ENCODE peak calls at places on chromosomes 1 and 21, in four cellular contexts. One of them, this sample, is unnamed. For H3K4me1, the result is how much of the 10 kb centered on the place peaks cover.

GRCh38 chr21:45747233-45747766 is 103.8 kb downstream of the PCBP3 start:
- DNase-seq in body of pancreas: no peak
- DNase-seq in A673: no peak
- DNase-seq in heart left ventricle: no peak
- DNase-seq in this sample: no peak

GRCh38 chr1:246497331-246497915 is 9.7 kb downstream of the SMYD3 start:
- DNase-seq in A673: peak
- DNase-seq in heart left ventricle: no peak
- DNase-seq in body of pancreas: no peak
- DNase-seq in this sample: no peak

GRCh38 chr1:154661110-154661509 is 53.1 kb upstream of the ADAR start:
- DNase-seq in body of pancreas: no peak
- DNase-seq in heart left ventricle: no peak
- DNase-seq in A673: no peak
- DNase-seq in this sample: no peak

GRCh38 chr1:197770243-197770642 is 5.0 kb downstream of the DENND1B start:
- DNase-seq in body of pancreas: no peak
- DNase-seq in heart left ventricle: no peak
- DNase-seq in A673: no peak
- DNase-seq in this sample: no peak

GRCh38 chr1:171140466-171140865 is 44.6 kb upstream of the FMO2 start:
- DNase-seq in A673: no peak
- DNase-seq in body of pancreas: no peak
- DNase-seq in heart left ventricle: peak
- DNase-seq in this sample: peak

GRCh38 chr1:159177273-159177907 is 6.0 kb downstream of the CADM3 start:
- DNase-seq in heart left ventricle: no peak
- DNase-seq in A673: peak
- DNase-seq in body of pancreas: peak
- DNase-seq in this sample: no peak

GRCh38 chr1:43053040-43053439 is 94.4 kb upstream of the SLC2A1 start:
- DNase-seq in body of pancreas: no peak
- DNase-seq in A673: no peak
- DNase-seq in heart left ventricle: no peak
- DNase-seq in this sample: no peak

GRCh38 chr1:227759345-227760300 is 24.4 kb downstream of the SNAP47 start:
- DNase-seq in heart left ventricle: peak
- DNase-seq in body of pancreas: peak
- DNase-seq in A673: no peak
- DNase-seq in this sample: peak

GRCh38 chr1:15246960-15247614 is at the start of gene FHAD1:
- DNase-seq in A673: peak
- DNase-seq in heart left ventricle: peak
- DNase-seq in body of pancreas: peak
- DNase-seq in this sample: peak

GRCh38 chr1:155976062-155976912 is 2.1 kb downstream of the ARHGEF2 start:
- DNase-seq in body of pancreas: peak
- DNase-seq in A673: peak
- DNase-seq in heart left ventricle: peak
- DNase-seq in this sample: peak

GRCh38 chr1:230917284-230918135 is 49.2 kb upstream of the C1orf198 start:
- DNase-seq in heart left ventricle: peak
- DNase-seq in body of pancreas: peak
- DNase-seq in A673: peak
- DNase-seq in this sample: peak

GRCh38 chr1:32465541-32466002 is 700 bp downstream of the ZBTB8B start:
- DNase-seq in heart left ventricle: no peak
- DNase-seq in A673: no peak
- DNase-seq in body of pancreas: no peak
- DNase-seq in this sample: no peak

GRCh38 chr1:178238722-178239510 is 145.0 kb downstream of the RASAL2 start:
- DNase-seq in body of pancreas: no peak
- DNase-seq in A673: no peak
- DNase-seq in heart left ventricle: no peak
- DNase-seq in this sample: no peak

GRCh38 chr1:62209931-62210595 is 15.4 kb downstream of the L1TD1 start:
- DNase-seq in heart left ventricle: no peak
- DNase-seq in body of pancreas: no peak
- DNase-seq in A673: no peak
- DNase-seq in this sample: no peak

GRCh38 chr1:200802865-200803512 is 64.3 kb downstream of the CAMSAP2 start:
- DNase-seq in A673: peak
- DNase-seq in body of pancreas: peak
- DNase-seq in heart left ventricle: no peak
- DNase-seq in this sample: peak

GRCh38 chr1:79646885-79647284 is 640.4 kb upstream of the ADGRL4 start:
- DNase-seq in body of pancreas: no peak
- DNase-seq in heart left ventricle: no peak
- DNase-seq in A673: no peak
- DNase-seq in this sample: no peak

GRCh38 chr1:210262897-210263272 is 30.3 kb downstream of the SERTAD4 start:
- DNase-seq in heart left ventricle: no peak
- DNase-seq in body of pancreas: no peak
- DNase-seq in A673: no peak
- DNase-seq in this sample: no peak

GRCh38 chr21:22885079-22885478 is 1886.9 kb downstream of the NCAM2 start:
- DNase-seq in heart left ventricle: no peak
- DNase-seq in A673: no peak
- DNase-seq in body of pancreas: no peak
- DNase-seq in this sample: no peak

GRCh38 chr1:1431845-1432565 is 3.5 kb upstream of the VWA1 start:
- DNase-seq in heart left ventricle: peak
- DNase-seq in A673: no peak
- DNase-seq in body of pancreas: no peak
- DNase-seq in this sample: peak

GRCh38 chr21:16419188-16419874 is 689.5 kb downstream of the USP25 start:
- DNase-seq in A673: no peak
- DNase-seq in heart left ventricle: peak
- DNase-seq in body of pancreas: peak
- DNase-seq in this sample: peak

GRCh38 chr1:245234217-245235120 is 79.7 kb downstream of the KIF26B start:
- DNase-seq in body of pancreas: peak
- DNase-seq in heart left ventricle: no peak
- DNase-seq in A673: peak
- DNase-seq in this sample: no peak

GRCh38 chr1:55214903-55215193 is 316 bp downstream of the USP24 start:
- DNase-seq in A673: no peak
- DNase-seq in heart left ventricle: peak
- DNase-seq in body of pancreas: peak
- DNase-seq in this sample: peak

GRCh38 chr1:228362141-228362883 is 44.3 kb downstream of the TRIM11 start:
- DNase-seq in A673: no peak
- DNase-seq in heart left ventricle: peak
- DNase-seq in body of pancreas: no peak
- DNase-seq in this sample: no peak

GRCh38 chr1:53754484-53755312 is 15.7 kb upstream of the GLIS1 start:
- DNase-seq in body of pancreas: peak
- DNase-seq in heart left ventricle: no peak
- DNase-seq in A673: peak
- DNase-seq in this sample: peak

GRCh38 chr1:40658895-40659648 is 6.4 kb downstream of the RIMS3 start:
- DNase-seq in body of pancreas: no peak
- DNase-seq in heart left ventricle: no peak
- DNase-seq in A673: no peak
- DNase-seq in this sample: no peak

GRCh38 chr1:23796466-23797271 is 3.9 kb downstream of the GALE start:
- DNase-seq in body of pancreas: no peak
- DNase-seq in heart left ventricle: no peak
- DNase-seq in A673: no peak
- DNase-seq in this sample: no peak

GRCh38 chr1:235313931-235314678 is 13.9 kb downstream of the ARID4B start:
- DNase-seq in A673: no peak
- DNase-seq in body of pancreas: no peak
- DNase-seq in heart left ventricle: no peak
- DNase-seq in this sample: no peak

GRCh38 chr21:42684109-42684916 is 30.9 kb downstream of the PDE9A start:
- DNase-seq in heart left ventricle: peak
- DNase-seq in body of pancreas: no peak
- DNase-seq in A673: no peak
- DNase-seq in this sample: no peak

GRCh38 chr21:18424250-18424649 is 20.7 kb upstream of the TMPRSS15 start:
- DNase-seq in body of pancreas: no peak
- DNase-seq in A673: no peak
- DNase-seq in heart left ventricle: no peak
- DNase-seq in this sample: no peak

GRCh38 chr1:244704107-244704506 is 51.2 kb downstream of the DESI2 start:
- DNase-seq in body of pancreas: no peak
- DNase-seq in A673: no peak
- DNase-seq in heart left ventricle: no peak
- DNase-seq in this sample: no peak

GRCh38 chr1:151832318-151832984 is 849 bp upstream of the RORC start:
- DNase-seq in body of pancreas: peak
- DNase-seq in heart left ventricle: peak
- DNase-seq in A673: no peak
- DNase-seq in this sample: peak

GRCh38 chr1:218394416-218394815 is 49.3 kb downstream of the TGFB2 start:
- DNase-seq in A673: no peak
- DNase-seq in body of pancreas: no peak
- DNase-seq in heart left ventricle: no peak
- DNase-seq in this sample: no peak

DNA sequence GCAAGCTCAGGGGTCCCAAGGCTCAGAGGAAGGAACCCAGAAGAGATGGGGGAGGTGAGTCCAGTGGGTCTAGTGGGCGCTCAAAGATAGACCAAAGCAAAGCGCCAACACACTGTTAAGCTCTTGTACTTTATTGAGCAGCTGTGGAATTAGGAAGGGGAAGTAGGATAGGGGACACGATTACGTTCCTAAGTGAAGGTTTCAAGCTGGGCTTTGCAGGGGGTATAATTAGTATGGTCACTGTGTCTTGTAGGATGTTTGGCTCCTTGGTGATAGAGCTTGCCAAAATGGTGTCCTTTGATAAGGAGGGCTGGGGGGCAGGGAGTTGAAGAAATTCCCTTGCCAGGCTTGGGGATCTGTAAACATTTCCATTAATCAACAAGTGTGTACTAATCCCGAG is 3.2 kb upstream of the MYBPH start:
- DNase-seq in A673: peak
- DNase-seq in body of pancreas: no peak
- DNase-seq in heart left ventricle: no peak
- DNase-seq in this sample: no peak
- H3K4me1 ChIP-seq in A673: under half
- H3K4me1 ChIP-seq in body of pancreas: under half
- H3K4me1 ChIP-seq in heart left ventricle: under half
- H3K4me1 ChIP-seq in this sample: under half

GRCh38 chr1:162631546-162632233 is 574 bp upstream of the DDR2 start:
- DNase-seq in body of pancreas: no peak
- DNase-seq in A673: peak
- DNase-seq in heart left ventricle: no peak
- DNase-seq in this sample: peak

GRCh38 chr1:162632234-162632666 is at the start of gene DDR2:
- DNase-seq in body of pancreas: peak
- DNase-seq in heart left ventricle: no peak
- DNase-seq in A673: peak
- DNase-seq in this sample: peak

GRCh38 chr1:162635418-162635817 is 3.2 kb downstream of the DDR2 start:
- DNase-seq in heart left ventricle: no peak
- DNase-seq in A673: no peak
- DNase-seq in body of pancreas: no peak
- DNase-seq in this sample: no peak

GRCh38 chr1:162633327-162633762 is 1.1 kb downstream of the DDR2 start:
- DNase-seq in heart left ventricle: no peak
- DNase-seq in A673: peak
- DNase-seq in body of pancreas: no peak
- DNase-seq in this sample: no peak

DNA sequence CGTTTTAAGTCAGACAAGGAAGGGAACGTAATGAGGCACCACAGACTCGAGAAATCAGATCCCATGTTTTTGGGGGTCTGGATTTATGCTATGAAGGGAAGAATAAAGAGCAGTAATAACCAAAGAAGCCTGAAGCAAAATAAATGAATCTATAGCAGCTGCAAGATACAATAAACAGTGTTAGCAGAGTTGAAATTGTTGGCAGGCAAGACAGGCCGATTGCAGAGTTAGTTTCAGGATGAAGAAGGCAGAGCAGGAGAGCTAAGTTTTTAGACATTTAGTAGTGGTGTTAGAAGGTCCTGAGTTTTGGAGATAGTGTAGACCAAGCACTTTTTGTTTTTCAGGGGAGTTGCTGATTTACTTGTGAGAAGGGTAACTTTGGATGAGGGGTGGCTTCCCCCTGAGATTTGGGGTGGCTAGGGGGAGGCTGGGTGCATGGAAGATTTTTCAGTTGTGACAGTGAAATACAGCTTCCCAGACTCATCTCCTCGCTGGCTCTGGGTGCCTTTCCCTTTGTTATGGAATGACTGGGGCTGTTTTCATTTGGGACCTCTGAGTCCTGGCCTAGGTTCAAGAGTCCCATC is 571 bp downstream of the DDR2 start:
- DNase-seq in heart left ventricle: no peak
- DNase-seq in A673: peak
- DNase-seq in body of pancreas: no peak
- DNase-seq in this sample: peak
- H3K4me1 ChIP-seq in heart left ventricle: under half
- H3K4me1 ChIP-seq in A673: under half
- H3K4me1 ChIP-seq in body of pancreas: under half
- H3K4me1 ChIP-seq in this sample: under half

DNA sequence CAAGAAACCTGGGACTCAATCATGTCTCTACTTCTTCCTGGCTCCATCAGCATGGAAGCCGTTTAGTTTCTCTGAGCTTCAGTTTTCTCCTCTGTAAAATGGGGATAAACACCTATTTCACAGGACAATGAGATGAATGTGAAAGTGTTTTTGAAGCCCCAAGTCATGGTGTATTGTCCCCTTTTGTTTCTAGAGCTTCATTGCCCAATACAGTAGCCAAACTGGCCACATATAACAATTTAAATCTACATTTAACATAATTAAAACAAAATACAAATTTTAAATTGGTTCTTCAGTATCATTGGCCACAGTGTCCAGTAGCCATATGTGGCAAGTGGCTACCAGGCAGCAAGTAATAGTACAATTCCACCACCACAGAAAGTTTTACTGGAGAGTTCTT is 2.3 kb upstream of the EFCAB14 start:
- DNase-seq in A673: no peak
- DNase-seq in heart left ventricle: no peak
- DNase-seq in body of pancreas: no peak
- DNase-seq in this sample: no peak
- H3K4me1 ChIP-seq in A673: under half
- H3K4me1 ChIP-seq in heart left ventricle: under half
- H3K4me1 ChIP-seq in body of pancreas: under half
- H3K4me1 ChIP-seq in this sample: under half

DNA sequence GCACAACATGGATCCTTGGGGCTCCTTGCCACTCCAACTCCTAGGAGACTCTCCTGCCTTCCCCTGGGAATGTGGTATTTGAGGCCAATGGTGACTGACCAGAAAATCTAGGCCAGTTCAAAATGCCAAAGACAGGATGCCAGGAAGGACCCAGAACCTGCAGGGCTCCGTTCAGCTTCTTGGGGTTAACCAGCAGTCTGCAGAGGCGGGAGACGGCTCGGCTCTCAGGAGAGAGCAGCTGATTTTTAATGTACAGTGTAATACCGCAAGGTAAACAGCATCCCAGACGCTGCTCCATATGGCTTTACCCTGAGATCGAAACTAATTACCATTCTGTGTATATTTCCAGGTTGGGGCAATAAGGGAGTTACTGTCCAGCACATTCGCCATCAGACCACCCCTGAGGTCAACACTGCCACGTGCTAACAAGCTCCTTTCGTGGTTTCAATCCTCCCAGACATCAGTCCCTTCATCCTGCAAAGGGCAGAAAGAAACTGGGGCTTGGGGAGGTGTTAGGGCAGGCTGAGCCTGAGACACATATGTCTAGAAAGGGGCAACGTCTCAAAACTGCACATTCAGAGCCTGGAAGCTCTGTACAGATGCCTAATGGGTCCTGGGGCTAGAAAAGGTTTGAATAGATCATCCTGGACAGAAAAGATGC is 16.7 kb downstream of the ITPKB start:
- DNase-seq in A673: no peak
- DNase-seq in body of pancreas: no peak
- DNase-seq in heart left ventricle: no peak
- DNase-seq in this sample: no peak
- H3K4me1 ChIP-seq in A673: under half
- H3K4me1 ChIP-seq in body of pancreas: under half
- H3K4me1 ChIP-seq in heart left ventricle: under half
- H3K4me1 ChIP-seq in this sample: under half

This sample was measured in uterus.